ENCODE peak calls at places on chromosome 20, in six cellular contexts. W is activated T-cell treated with anti-CD3 and anti-CD28 coated beads, Interleukin-2, amount 50 U/mL, for 4 hours; V is germinal center; S is foreskin fibroblast; C is SW480; A is activated CD4-positive, alpha-beta T cell treated with anti-CD3 and anti-CD28 coated beads, Interleukin-2, amount 50 U/mL, for 4 hours. B is an unnamed sample.

GRCh38 chr20:47054945-47055344 is 160.3 kb downstream of the EYA2 start:
- DNase-seq in A (no peak), V (no peak), W (no peak), S (no peak), C (no peak), B (peak; percentile 43)

GRCh38 chr20:62069741-62070216 is 4.1 kb upstream of the TAF4 start:
- DNase-seq in V (no peak), S (peak; percentile 69), W (no peak), C (peak; percentile 35), A (no peak), B (no peak)

GRCh38 chr20:10300582-10301108 is 82.0 kb downstream of the SNAP25 start:
- DNase-seq in W (no peak), C (no peak), A (no peak), S (no peak), V (no peak), B (no peak)

GRCh38 chr20:24151621-24152020 is 163.0 kb upstream of the GGTLC1 start:
- DNase-seq in A (no peak), V (no peak), W (no peak), S (no peak), C (no peak), B (no peak)

GRCh38 chr20:24309596-24309995 is 159.8 kb upstream of the SYNDIG1 start:
- DNase-seq in C (peak; percentile 17), S (no peak), A (no peak), V (no peak), W (no peak), B (no peak)

GRCh38 chr20:23049201-23049932 is at the start of gene THBD:
- DNase-seq in A (no peak), C (no peak), V (no peak), W (no peak), S (peak; percentile 73), B (no peak)

GRCh38 chr20:32559753-32560380 is 25.3 kb downstream of the NOL4L start:
- DNase-seq in C (peak; percentile 66), A (no peak), W (no peak), S (no peak), V (no peak), B (no peak)

GRCh38 chr20:50815162-50815989 is 20.5 kb downstream of the BCAS4 start:
- DNase-seq in W (no peak), A (no peak), S (peak; percentile 90), C (no peak), V (peak; percentile 64), B (no peak)

GRCh38 chr20:57381596-57382503 is 9.3 kb upstream of the RBM38 start:
- DNase-seq in W (peak; percentile 85), V (peak; percentile 84), A (peak; percentile 89), C (peak; percentile 75), S (peak; percentile 59), B (peak; percentile 97)

GRCh38 chr20:35079472-35080347 is 12.9 kb downstream of the TRPC4AP start:
- DNase-seq in S (no peak), C (no peak), W (no peak), V (no peak), A (no peak), B (no peak)

GRCh38 chr20:62668441-62669027 is 26.2 kb downstream of the SLCO4A1 start:
- DNase-seq in C (peak; percentile 88), V (peak; percentile 48), W (peak; percentile 43), A (peak; percentile 43), S (peak; percentile 68), B (peak; percentile 96)

GRCh38 chr20:57708694-57709673 is 831 bp downstream of the PMEPA1 start:
- DNase-seq in W (peak; percentile 51), V (no peak), S (no peak), C (no peak), A (peak; percentile 53), B (no peak)

GRCh38 chr20:57130160-57130772 is 136.2 kb downstream of the BMP7 start:
- DNase-seq in W (no peak), A (no peak), C (no peak), V (no peak), S (no peak), B (no peak)